ENCODE peak calls at places on chromosome 10, in nine cellular contexts. U is endothelial cell of umbilical vein, W is transverse colon, B is ovary, D is lower leg skin, G is right lobe of liver, F is adrenal gland, N is heart left ventricle, H is Peyer's patch. K is an unnamed sample.

GRCh38 chr10:60572511-60573194 is 183.0 kb upstream of the ANK3 start:
- DNase-seq in U (peak; percentile 18), W (peak; percentile 39), B (peak; percentile 8), D (no peak), G (peak; percentile 54), F (no peak), N (peak; percentile 46), H (no peak), K (peak; percentile 15)

GRCh38 chr10:95814011-95814727 is 58.2 kb downstream of the ENTPD1 start:
- DNase-seq in U (peak; percentile 76), W (no peak), B (no peak), D (peak; percentile 77), G (no peak), F (peak; percentile 28), N (peak; percentile 39), H (no peak), K (peak; percentile 26)

GRCh38 chr10:12656518-12657142 is 307.3 kb downstream of the CAMK1D start:
- DNase-seq in U (peak; percentile 58), W (no peak), B (no peak), D (no peak), G (no peak), F (no peak), N (no peak), H (no peak), K (no peak)

GRCh38 chr10:61487506-61487905 is 34.3 kb upstream of the TMEM26 start:
- DNase-seq in U (peak; percentile 56), W (no peak), B (no peak), D (no peak), G (no peak), F (no peak), N (no peak), H (no peak), K (no peak)

GRCh38 chr10:28664369-28664740 is 13.0 kb upstream of the BAMBI start:
- DNase-seq in U (no peak), W (no peak), B (no peak), D (no peak), G (no peak), F (no peak), N (no peak), H (no peak), K (no peak)

GRCh38 chr10:127925471-127926207 is 18.7 kb downstream of the PTPRE start:
- DNase-seq in U (peak; percentile 17), W (no peak), B (no peak), D (no peak), G (no peak), F (peak; percentile 19), N (no peak), H (no peak), K (no peak)

GRCh38 chr10:80709879-80710278 is 172.2 kb downstream of the SH2D4B start:
- DNase-seq in U (no peak), W (no peak), B (no peak), D (no peak), G (no peak), F (no peak), N (no peak), H (no peak), K (no peak)

GRCh38 chr10:95600158-95600557 is 39.0 kb upstream of the SORBS1 start:
- DNase-seq in U (no peak), W (no peak), B (no peak), D (no peak), G (no peak), F (no peak), N (no peak), H (no peak), K (no peak)

GRCh38 chr10:88194041-88194887 is 330.8 kb downstream of the PTEN start:
- DNase-seq in U (no peak), W (no peak), B (no peak), D (peak; percentile 32), G (no peak), F (no peak), N (no peak), H (no peak), K (no peak)

GRCh38 chr10:110184363-110184762 is 23.0 kb upstream of the MXI1 start:
- DNase-seq in U (no peak), W (no peak), B (no peak), D (no peak), G (no peak), F (no peak), N (no peak), H (no peak), K (no peak)

GRCh38 chr10:68154211-68154497 is 44.9 kb downstream of the MYPN start:
- DNase-seq in U (no peak), W (no peak), B (peak; percentile 77), D (no peak), G (peak; percentile 33), F (peak; percentile 69), N (peak; percentile 65), H (no peak), K (peak; percentile 57)

GRCh38 chr10:91511549-91512330 is 101.6 kb downstream of the HECTD2 start:
- DNase-seq in U (no peak), W (no peak), B (no peak), D (no peak), G (no peak), F (no peak), N (no peak), H (no peak), K (no peak)

GRCh38 chr10:96370575-96371157 is 11.9 kb upstream of the OPALIN start:
- DNase-seq in U (peak; percentile 61), W (peak; percentile 47), B (no peak), D (no peak), G (peak; percentile 33), F (peak; percentile 62), N (no peak), H (no peak), K (peak; percentile 63)

GRCh38 chr10:124425227-124425962 is 6.7 kb upstream of the OAT start:
- DNase-seq in U (no peak), W (no peak), B (no peak), D (no peak), G (no peak), F (no peak), N (no peak), H (no peak), K (no peak)

GRCh38 chr10:43892062-43892765 is 243.5 kb upstream of the ZNF32 start:
- DNase-seq in U (no peak), W (no peak), B (no peak), D (no peak), G (no peak), F (no peak), N (no peak), H (no peak), K (no peak)

GRCh38 chr10:35442592-35442991 is 106.3 kb downstream of the CCNY start:
- DNase-seq in U (no peak), W (no peak), B (no peak), D (no peak), G (no peak), F (no peak), N (no peak), H (no peak), K (no peak)

GRCh38 chr10:79984851-79985250 is 35.9 kb upstream of the SFTPD start:
- DNase-seq in U (no peak), W (peak; percentile 8), B (no peak), D (peak; percentile 46), G (no peak), F (no peak), N (no peak), H (no peak), K (no peak)

GRCh38 chr10:48656241-48656921 is 28.3 kb upstream of the WDFY4 start:
- DNase-seq in U (peak; percentile 90), W (peak; percentile 93), B (peak; percentile 83), D (peak; percentile 82), G (peak; percentile 94), F (peak; percentile 93), N (peak; percentile 93), H (peak; percentile 93), K (peak; percentile 94)
- TF ChIP-seq POLR2A in U (no peak), W (no peak), B (no peak), D (no peak), G (no peak), F (no peak), N (no peak), H (no peak), K (no peak)

DNA sequence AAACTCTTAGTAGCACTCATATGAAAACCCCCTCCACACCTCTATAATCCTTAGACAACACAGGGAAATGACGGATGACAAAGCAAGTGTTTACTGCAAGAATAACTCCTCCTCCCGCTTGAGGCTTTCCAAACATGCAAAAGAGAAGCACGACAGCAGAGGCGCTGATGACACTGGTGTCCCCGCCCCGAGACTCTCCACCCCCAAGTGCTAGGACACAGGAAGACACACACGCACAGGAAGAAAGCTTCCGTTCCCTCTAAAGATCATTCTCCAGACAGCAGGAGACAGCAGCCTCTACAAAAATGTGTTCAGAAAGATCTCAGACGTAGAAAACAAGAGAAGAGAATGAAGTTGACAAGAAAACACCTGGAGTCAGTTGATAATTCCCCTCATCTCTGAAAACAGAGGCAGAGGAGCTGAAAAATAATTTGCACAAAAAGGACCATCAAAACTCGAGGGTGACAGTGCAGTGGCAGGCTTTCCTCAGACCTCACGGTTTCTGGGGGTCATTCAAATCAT is 90.2 kb downstream of the DLG5 start:
- DNase-seq in U (peak; percentile 8), W (peak; percentile 68), B (no peak), D (peak; percentile 79), G (peak; percentile 54), F (peak; percentile 82), N (peak; percentile 60), H (no peak), K (peak; percentile 68)
- TF ChIP-seq POLR2A in U (no peak), W (peak; percentile 42), B (no peak), D (no peak), G (no peak), F (peak; percentile 52), N (no peak), H (no peak), K (no peak)

GRCh38 chr10:63116452-63117072 is 16.6 kb upstream of the NRBF2 start:
- DNase-seq in U (no peak), W (no peak), B (no peak), D (no peak), G (no peak), F (no peak), N (no peak), H (no peak), K (no peak)

GRCh38 chr10:63114031-63114814 is 18.9 kb upstream of the NRBF2 start:
- DNase-seq in U (no peak), W (peak; percentile 63), B (peak; percentile 56), D (peak; percentile 85), G (peak; percentile 54), F (peak; percentile 88), N (peak; percentile 71), H (no peak), K (peak; percentile 31)

GRCh38 chr10:63110940-63111339 is 22.2 kb upstream of the NRBF2 start:
- DNase-seq in U (no peak), W (no peak), B (no peak), D (no peak), G (no peak), F (no peak), N (no peak), H (no peak), K (no peak)

GRCh38 chr10:63120554-63120953 is 12.6 kb upstream of the NRBF2 start:
- DNase-seq in U (no peak), W (no peak), B (no peak), D (peak; percentile 62), G (no peak), F (no peak), N (peak; percentile 54), H (no peak), K (no peak)

GRCh38 chr10:63115732-63116383 is 17.3 kb upstream of the NRBF2 start:
- DNase-seq in U (peak; percentile 18), W (peak; percentile 46), B (peak; percentile 48), D (peak; percentile 83), G (peak; percentile 78), F (peak; percentile 77), N (peak; percentile 90), H (no peak), K (peak; percentile 49)
- TF ChIP-seq POLR2A in U (no peak), W (no peak), B (no peak), D (no peak), G (peak; percentile 56), F (no peak), N (no peak), H (no peak), K (no peak)

GRCh38 chr10:32961892-32962369 is 3.9 kb upstream of the ITGB1 start:
- DNase-seq in U (peak; percentile 97), W (no peak), B (no peak), D (no peak), G (no peak), F (no peak), N (no peak), H (no peak), K (no peak)
- TF ChIP-seq POLR2A in U (peak; percentile 45), W (no peak), B (no peak), D (no peak), G (peak; percentile 38), F (no peak), N (no peak), H (no peak), K (no peak)

K was measured in testis.